ENCODE peak calls at places on chromosomes 2 and 18, in four cellular contexts. M is GM12878, B is HepG2, Q is K562. O is an unnamed sample.

GRCh38 chr2:224040753-224041152 is 1.7 kb upstream of the SERPINE2 start:
- DNase-seq in M (no peak), B (no peak), Q (no peak), O (no peak)

GRCh38 chr18:13500891-13501887 is 225.2 kb downstream of the FAM210A start:
- DNase-seq in M (no peak), B (no peak), Q (no peak), O (no peak)

GRCh38 chr2:148487439-148487838 is 157.1 kb upstream of the EPC2 start:
- DNase-seq in M (no peak), B (no peak), Q (no peak), O (no peak)

GRCh38 chr2:191234456-191234855 is 10.7 kb upstream of the MYO1B start:
- DNase-seq in M (no peak), B (no peak), Q (no peak), O (no peak)

GRCh38 chr18:79005653-79006052 is 26.0 kb downstream of the SALL3 start:
- DNase-seq in M (no peak), B (no peak), Q (no peak), O (no peak)

GRCh38 chr2:100984892-100985307 is 17.2 kb upstream of the RPL31 start:
- DNase-seq in M (no peak), B (peak), Q (peak), O (peak)

GRCh38 chr2:181673178-181673577 is 7.1 kb downstream of the NEUROD1 start:
- DNase-seq in M (peak), B (no peak), Q (no peak), O (no peak)

GRCh38 chr2:213451542-213452256 is 167.4 kb downstream of the SPAG16 start:
- DNase-seq in M (no peak), B (no peak), Q (no peak), O (peak)

GRCh38 chr2:169734172-169734847 is 678 bp downstream of the KLHL23 start:
- DNase-seq in M (no peak), B (no peak), Q (peak), O (peak)

GRCh38 chr2:223841436-223842180 is 4.2 kb upstream of the AP1S3 start:
- DNase-seq in M (no peak), B (no peak), Q (no peak), O (no peak)

GRCh38 chr18:42067527-42067926 is 112.5 kb downstream of the PIK3C3 start:
- DNase-seq in M (no peak), B (no peak), Q (no peak), O (no peak)

GRCh38 chr2:187658952-187659525 is 104.8 kb upstream of the TFPI start:
- DNase-seq in M (no peak), B (peak), Q (peak), O (peak)
- TF ChIP-seq ESRRA in M (no peak), B (no peak), Q (no peak), O (no peak)

GRCh38 chr2:128214251-128214650 is 104.4 kb downstream of the HS6ST1 start:
- DNase-seq in M (no peak), B (no peak), Q (no peak), O (no peak)

GRCh38 chr2:128214866-128215460 is 103.7 kb downstream of the HS6ST1 start:
- DNase-seq in M (no peak), B (no peak), Q (no peak), O (no peak)

GRCh38 chr2:128215897-128216645 is 102.6 kb downstream of the HS6ST1 start:
- DNase-seq in M (no peak), B (no peak), Q (no peak), O (no peak)

GRCh38 chr2:128219891-128220290 is 98.8 kb downstream of the HS6ST1 start:
- DNase-seq in M (no peak), B (no peak), Q (peak), O (no peak)

DNA sequence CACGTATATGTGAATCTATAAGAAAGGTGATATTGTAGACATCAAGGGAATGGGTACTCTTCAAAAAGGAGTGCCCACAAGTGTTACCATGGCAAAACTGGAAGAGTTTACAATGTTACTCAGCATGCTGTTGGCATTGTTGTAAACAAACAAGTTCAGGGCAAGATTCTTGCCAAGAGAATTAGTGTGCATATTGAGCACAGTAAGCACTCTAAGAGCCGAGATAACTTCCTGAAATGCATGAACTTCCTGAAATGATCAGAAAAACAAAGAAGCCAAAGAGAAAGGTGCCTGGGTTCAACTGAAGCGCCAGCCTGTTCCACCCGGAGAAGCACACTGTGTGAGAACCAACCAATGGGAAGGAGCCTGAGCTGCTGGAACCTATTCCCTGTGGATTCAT is 101.0 kb downstream of the HS6ST1 start:
- DNase-seq in M (no peak), B (no peak), Q (no peak), O (no peak)
- TF ChIP-seq SP1 in M (no peak), B (no peak), Q (no peak), O (no peak)

GRCh38 chr2:12510070-12510469 is 206.7 kb upstream of the TRIB2 start:
- DNase-seq in M (no peak), B (no peak), Q (no peak), O (no peak)

GRCh38 chr2:12504443-12504842 is 212.3 kb upstream of the TRIB2 start:
- DNase-seq in M (peak), B (no peak), Q (peak), O (no peak)

GRCh38 chr2:12507295-12507694 is 209.4 kb upstream of the TRIB2 start:
- DNase-seq in M (peak), B (no peak), Q (no peak), O (no peak)

GRCh38 chr2:12502759-12503158 is 214.0 kb upstream of the TRIB2 start:
- DNase-seq in M (no peak), B (no peak), Q (no peak), O (no peak)

GRCh38 chr2:12506846-12507245 is 209.9 kb upstream of the TRIB2 start:
- DNase-seq in M (no peak), B (no peak), Q (no peak), O (no peak)
- TF ChIP-seq ESRRA in M (no peak), B (no peak), Q (no peak), O (no peak)

DNA sequence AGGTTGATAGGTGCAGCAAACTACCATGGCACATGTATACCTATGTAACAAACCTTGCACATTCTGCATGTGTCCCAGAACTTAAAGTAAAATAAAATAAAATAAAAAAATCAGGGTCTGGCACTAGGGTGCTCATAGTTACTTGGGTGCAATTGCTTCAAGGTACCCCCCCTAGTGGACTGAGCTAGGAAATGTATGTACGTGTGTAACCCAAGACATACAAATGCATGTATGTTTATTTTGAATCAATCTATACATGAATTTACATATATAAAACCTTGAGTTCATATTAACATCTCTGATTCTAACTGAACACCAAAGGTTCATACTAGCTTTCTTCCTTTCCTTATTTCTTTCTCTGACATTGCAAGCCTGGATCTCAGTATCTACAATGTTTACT is 51.5 kb downstream of the USP37 start:
- DNase-seq in M (no peak), B (peak), Q (peak), O (no peak)
- TF ChIP-seq SP1 in M (no peak), B (no peak), Q (no peak), O (no peak)

GRCh38 chr2:133733856-133734255 is 165.6 kb upstream of the NCKAP5 start:
- DNase-seq in M (no peak), B (no peak), Q (no peak), O (no peak)
- TF ChIP-seq ESRRA in M (no peak), B (no peak), Q (no peak), O (no peak)

GRCh38 chr18:75140296-75140695 is 68.6 kb downstream of the PTGR3 start:
- DNase-seq in M (no peak), B (no peak), Q (no peak), O (no peak)
- TF ChIP-seq SP1 in M (no peak), B (no peak), Q (no peak), O (no peak)